ENCODE peak calls at places on chromosomes 2 and 18, in six cellular contexts. One of them, this sample, is unnamed.
A peak's percentile ranks its signal among the peaks of the same experiment; 100 is the strongest.

GRCh38 chr18:9772847-9773677 is 65.0 kb downstream of the RAB31 start:
- DNase-seq in right cardiac atrium: no peak
- DNase-seq in GM12865: no peak
- DNase-seq in cardiac fibroblast: no peak
- DNase-seq in HepG2: no peak
- DNase-seq in AG04449: no peak
- DNase-seq in this sample: no peak

GRCh38 chr2:71895320-71896161 is 252.1 kb downstream of the CYP26B1 start:
- DNase-seq in AG04449: no peak
- DNase-seq in cardiac fibroblast: no peak
- DNase-seq in GM12865: no peak
- DNase-seq in right cardiac atrium: no peak
- DNase-seq in HepG2: no peak
- DNase-seq in this sample: no peak

GRCh38 chr2:120526047-120526562 is 180.2 kb downstream of the INHBB start:
- DNase-seq in AG04449: no peak
- DNase-seq in cardiac fibroblast: no peak
- DNase-seq in GM12865: no peak
- DNase-seq in HepG2: no peak
- DNase-seq in right cardiac atrium: peak; percentile 46
- DNase-seq in this sample: no peak

GRCh38 chr18:37537868-37538525 is 27.6 kb downstream of the CELF4 start:
- DNase-seq in right cardiac atrium: peak; percentile 90
- DNase-seq in HepG2: peak; percentile 22
- DNase-seq in cardiac fibroblast: peak; percentile 60
- DNase-seq in AG04449: no peak
- DNase-seq in GM12865: peak; percentile 71
- DNase-seq in this sample: peak; percentile 49

GRCh38 chr2:190376591-190377245 is 31.4 kb upstream of the MFSD6 start:
- DNase-seq in AG04449: no peak
- DNase-seq in cardiac fibroblast: no peak
- DNase-seq in right cardiac atrium: no peak
- DNase-seq in GM12865: no peak
- DNase-seq in HepG2: no peak
- DNase-seq in this sample: no peak

GRCh38 chr18:23805898-23806297 is 116.6 kb downstream of the LAMA3 start:
- DNase-seq in GM12865: no peak
- DNase-seq in HepG2: no peak
- DNase-seq in right cardiac atrium: no peak
- DNase-seq in cardiac fibroblast: peak; percentile 85
- DNase-seq in AG04449: no peak
- DNase-seq in this sample: peak; percentile 6

GRCh38 chr18:46677609-46678470 is 20.8 kb upstream of the LOXHD1 start:
- DNase-seq in cardiac fibroblast: no peak
- DNase-seq in right cardiac atrium: no peak
- DNase-seq in GM12865: no peak
- DNase-seq in HepG2: no peak
- DNase-seq in AG04449: no peak
- DNase-seq in this sample: peak; percentile 38

GRCh38 chr2:187525164-187525900 is 28.9 kb downstream of the TFPI start:
- DNase-seq in HepG2: no peak
- DNase-seq in right cardiac atrium: no peak
- DNase-seq in AG04449: no peak
- DNase-seq in GM12865: no peak
- DNase-seq in cardiac fibroblast: peak; percentile 38
- DNase-seq in this sample: no peak

GRCh38 chr2:238294046-238294392 is 5.6 kb upstream of the PER2 start:
- DNase-seq in right cardiac atrium: no peak
- DNase-seq in AG04449: no peak
- DNase-seq in cardiac fibroblast: no peak
- DNase-seq in HepG2: no peak
- DNase-seq in GM12865: no peak
- DNase-seq in this sample: no peak

GRCh38 chr2:172207916-172208315 is 105.2 kb upstream of the DLX2 start:
- DNase-seq in HepG2: no peak
- DNase-seq in AG04449: no peak
- DNase-seq in GM12865: no peak
- DNase-seq in cardiac fibroblast: no peak
- DNase-seq in right cardiac atrium: no peak
- DNase-seq in this sample: peak; percentile 53

GRCh38 chr2:152847067-152847466 is 128.6 kb downstream of the ARL6IP6 start:
- DNase-seq in right cardiac atrium: no peak
- DNase-seq in cardiac fibroblast: peak; percentile 27
- DNase-seq in AG04449: peak; percentile 71
- DNase-seq in GM12865: no peak
- DNase-seq in HepG2: no peak
- DNase-seq in this sample: peak; percentile 64

GRCh38 chr2:170218931-170219330 is 41.0 kb downstream of the MYO3B start:
- DNase-seq in right cardiac atrium: no peak
- DNase-seq in cardiac fibroblast: no peak
- DNase-seq in AG04449: no peak
- DNase-seq in GM12865: no peak
- DNase-seq in HepG2: no peak
- DNase-seq in this sample: no peak